ENCODE peak calls at places on chromosomes 12 and 14, in seven cellular contexts. X is IMR-90, S is A172, M is right cardiac atrium, P is mesothelial cell of epicardium, A is nephron progenitor cell, V is T-cell. Z is an unnamed sample.

GRCh38 chr12:57110189-57111045 is 745 bp downstream of the STAT6 start:
- DNase-seq in A (peak), M (peak), V (peak), P (no peak), S (no peak), X (peak), Z (peak)

GRCh38 chr12:48389409-48389808 is 38.7 kb upstream of the ZNF641 start:
- DNase-seq in V (no peak), M (no peak), A (no peak), S (no peak), P (no peak), X (no peak), Z (no peak)

GRCh38 chr12:49348781-49349180 is 2.1 kb downstream of the DNAJC22 start:
- DNase-seq in X (no peak), V (no peak), M (peak), A (no peak), S (no peak), P (no peak), Z (no peak)

GRCh38 chr12:21988619-21989018 is 47.4 kb upstream of the ABCC9 start:
- DNase-seq in V (no peak), P (no peak), A (no peak), X (no peak), S (no peak), M (no peak), Z (no peak)

GRCh38 chr12:14846042-14846587 is 2.8 kb upstream of the ART4 start:
- DNase-seq in M (no peak), V (no peak), X (no peak), P (no peak), S (no peak), A (no peak), Z (no peak)

GRCh38 chr14:100524933-100525243 is 62.3 kb downstream of the BEGAIN start:
- DNase-seq in P (no peak), A (peak), S (no peak), X (peak), V (no peak), M (no peak), Z (no peak)

GRCh38 chr12:112018571-112019237 is 5.5 kb downstream of the ERP29 start:
- DNase-seq in P (no peak), V (no peak), M (no peak), A (no peak), X (peak), S (peak), Z (no peak)

GRCh38 chr14:97359391-97359790 is 562.2 kb downstream of the VRK1 start:
- DNase-seq in A (no peak), P (no peak), M (no peak), X (no peak), V (no peak), S (no peak), Z (no peak)

GRCh38 chr12:123034865-123035264 is 54.4 kb downstream of the ARL6IP4 start:
- DNase-seq in V (no peak), M (peak), A (no peak), S (peak), P (no peak), X (peak), Z (no peak)

GRCh38 chr12:3035171-3035570 is 42.0 kb upstream of the TSPAN9 start:
- DNase-seq in X (peak), M (peak), V (no peak), P (no peak), S (no peak), A (no peak), Z (no peak)

GRCh38 chr12:53046655-53047220 is 3.1 kb upstream of the TNS2 start:
- DNase-seq in M (peak), V (no peak), P (no peak), X (peak), A (peak), S (peak), Z (peak)

GRCh38 chr12:113461666-113462065 is 10.0 kb downstream of the LHX5 start:
- DNase-seq in P (no peak), S (peak), X (no peak), V (no peak), A (no peak), M (no peak), Z (no peak)

GRCh38 chr12:122908915-122909314 is 13.0 kb upstream of the VPS37B start:
- DNase-seq in P (no peak), X (no peak), A (no peak), S (no peak), M (no peak), V (no peak), Z (no peak)

GRCh38 chr14:105881021-105881930 is 354.9 kb downstream of the TMEM121 start:
- DNase-seq in S (no peak), M (no peak), V (no peak), A (no peak), X (no peak), P (peak), Z (peak)

GRCh38 chr14:105426416-105427130 is 6.9 kb downstream of the MTA1 start:
- DNase-seq in S (no peak), A (no peak), V (no peak), M (peak), X (no peak), P (no peak), Z (no peak)

GRCh38 chr12:78120866-78121590 is 290.3 kb downstream of the NAV3 start:
- DNase-seq in P (no peak), M (no peak), V (no peak), X (peak), A (no peak), S (no peak), Z (no peak)

GRCh38 chr14:102668291-102668873 is 75.9 kb downstream of the RCOR1 start:
- DNase-seq in V (no peak), M (no peak), P (no peak), S (no peak), X (no peak), A (no peak), Z (no peak)

GRCh38 chr12:85280138-85280983 is at the start of gene ALX1:
- DNase-seq in S (no peak), M (peak), P (peak), A (peak), V (no peak), X (peak), Z (no peak)

GRCh38 chr14:56216631-56217379 is 98.6 kb downstream of the PELI2 start:
- DNase-seq in V (no peak), A (no peak), M (peak), X (peak), P (no peak), S (no peak), Z (peak)

GRCh38 chr12:129538137-129538536 is 365.7 kb downstream of the TMEM132D start:
- DNase-seq in M (no peak), V (no peak), A (no peak), P (no peak), X (no peak), S (no peak), Z (no peak)

GRCh38 chr12:57616383-57617101 is 5.3 kb downstream of the ARHGEF25 start:
- DNase-seq in M (peak), P (no peak), A (no peak), X (peak), V (no peak), S (peak), Z (no peak)

GRCh38 chr14:63543826-63544320 is 696 bp upstream of the PPP2R5E start:
- DNase-seq in X (no peak), S (no peak), M (no peak), A (no peak), V (no peak), P (no peak), Z (no peak)

GRCh38 chr12:52044284-52044983 is 6.8 kb upstream of the NR4A1 start:
- DNase-seq in P (no peak), X (no peak), S (no peak), A (no peak), V (no peak), M (peak), Z (peak)

GRCh38 chr12:89936631-89937030 is 228.0 kb upstream of the ATP2B1 start:
- DNase-seq in X (no peak), M (no peak), A (no peak), P (no peak), S (no peak), V (no peak), Z (no peak)

GRCh38 chr12:54304187-54304810 is 3.5 kb upstream of the NFE2 start:
- DNase-seq in S (peak), M (peak), X (no peak), V (peak), P (no peak), A (no peak), Z (peak)

GRCh38 chr12:53950789-53951576 is 3.7 kb upstream of the HOXC12 start:
- DNase-seq in V (no peak), S (no peak), X (no peak), A (no peak), M (no peak), P (no peak), Z (no peak)

GRCh38 chr14:49052516-49052915 is 533.7 kb downstream of the RPS29 start:
- DNase-seq in V (no peak), P (no peak), M (no peak), X (peak), A (no peak), S (peak), Z (no peak)

GRCh38 chr12:113949321-113950305 is 16.5 kb downstream of the RBM19 start:
- DNase-seq in A (no peak), M (no peak), X (no peak), V (no peak), P (no peak), S (no peak), Z (no peak)

GRCh38 chr14:71089974-71090373 is 182.7 kb downstream of the PCNX1 start:
- DNase-seq in X (peak), V (no peak), S (no peak), M (no peak), P (no peak), A (no peak), Z (no peak)

GRCh38 chr14:93317200-93317599 is 15.6 kb downstream of the BTBD7 start:
- DNase-seq in M (no peak), A (no peak), V (no peak), P (no peak), X (no peak), S (no peak), Z (no peak)

GRCh38 chr12:94427520-94428381 is 31.9 kb downstream of the CEP83 start:
- DNase-seq in S (peak), A (no peak), P (no peak), M (peak), V (no peak), X (peak), Z (no peak)

GRCh38 chr14:46490150-46490769 is 161.3 kb downstream of the RPL10L start:
- DNase-seq in S (peak), V (no peak), M (no peak), P (no peak), A (no peak), X (no peak), Z (no peak)

GRCh38 chr12:13530966-13531365 is 334.4 kb downstream of the EMP1 start:
- DNase-seq in M (no peak), S (no peak), V (no peak), P (no peak), A (no peak), X (no peak), Z (no peak)

GRCh38 chr14:31947076-31947475 is 130.0 kb upstream of the ARHGAP5 start:
- DNase-seq in X (no peak), S (no peak), M (no peak), V (no peak), A (no peak), P (no peak), Z (no peak)

GRCh38 chr12:111451649-111452129 is 46.0 kb downstream of the SH2B3 start:
- DNase-seq in A (no peak), V (no peak), X (peak), P (peak), S (peak), M (peak), Z (no peak)

Z was measured in Right ventricle myocardium superior.